ENCODE peak calls at places on chromosomes 12 and 14, in seven cellular contexts. W is CD8-positive, alpha-beta T cell; L is Caco-2; J is A673; U is astrocyte of the spinal cord; H is OCI-LY7; I is fibroblast of lung. S is an unnamed sample.

GRCh38 chr12:70418101-70418500 is 52.0 kb downstream of the KCNMB4 start:
- DNase-seq in H (no peak), J (no peak), I (peak), U (no peak), L (no peak), W (no peak), S (no peak)

GRCh38 chr14:73744874-73745529 is 30.8 kb upstream of the PNMA1 start:
- DNase-seq in H (peak), I (no peak), U (no peak), L (no peak), J (no peak), W (no peak), S (no peak)

GRCh38 chr14:75631453-75631831 is 29.2 kb downstream of the ERG28 start:
- DNase-seq in W (no peak), I (peak), J (no peak), L (no peak), U (no peak), H (no peak), S (peak)

GRCh38 chr12:63913929-63914328 is 69.4 kb downstream of the SRGAP1 start:
- DNase-seq in W (no peak), H (no peak), I (no peak), L (no peak), U (no peak), J (no peak), S (no peak)

GRCh38 chr12:91249059-91250055 is 66.7 kb upstream of the DCN start:
- DNase-seq in H (no peak), L (no peak), I (no peak), W (no peak), U (no peak), J (no peak), S (peak)

GRCh38 chr14:64762044-64763034 is 58.1 kb downstream of the PLEKHG3 start:
- DNase-seq in U (peak), H (no peak), J (peak), W (peak), I (peak), L (no peak), S (peak)

GRCh38 chr12:131049569-131050339 is 96.0 kb downstream of the ADGRD1 start:
- DNase-seq in I (no peak), W (no peak), H (no peak), U (no peak), L (no peak), J (no peak), S (no peak)

GRCh38 chr12:19131020-19131431 is 1.5 kb downstream of the PLEKHA5 start:
- DNase-seq in U (peak), I (peak), W (no peak), J (peak), H (no peak), L (peak), S (peak)

GRCh38 chr12:55820679-55821078 is 2.8 kb downstream of the ORMDL2 start:
- DNase-seq in W (no peak), U (peak), I (no peak), J (peak), H (peak), L (no peak), S (peak)

GRCh38 chr14:104433401-104434213 is 146.0 kb upstream of the C14orf180 start:
- DNase-seq in U (no peak), H (no peak), J (no peak), I (no peak), W (no peak), L (no peak), S (no peak)

GRCh38 chr12:91601057-91601456 is 418.4 kb upstream of the DCN start:
- DNase-seq in I (no peak), H (no peak), J (no peak), U (no peak), L (no peak), W (no peak), S (no peak)

DNA sequence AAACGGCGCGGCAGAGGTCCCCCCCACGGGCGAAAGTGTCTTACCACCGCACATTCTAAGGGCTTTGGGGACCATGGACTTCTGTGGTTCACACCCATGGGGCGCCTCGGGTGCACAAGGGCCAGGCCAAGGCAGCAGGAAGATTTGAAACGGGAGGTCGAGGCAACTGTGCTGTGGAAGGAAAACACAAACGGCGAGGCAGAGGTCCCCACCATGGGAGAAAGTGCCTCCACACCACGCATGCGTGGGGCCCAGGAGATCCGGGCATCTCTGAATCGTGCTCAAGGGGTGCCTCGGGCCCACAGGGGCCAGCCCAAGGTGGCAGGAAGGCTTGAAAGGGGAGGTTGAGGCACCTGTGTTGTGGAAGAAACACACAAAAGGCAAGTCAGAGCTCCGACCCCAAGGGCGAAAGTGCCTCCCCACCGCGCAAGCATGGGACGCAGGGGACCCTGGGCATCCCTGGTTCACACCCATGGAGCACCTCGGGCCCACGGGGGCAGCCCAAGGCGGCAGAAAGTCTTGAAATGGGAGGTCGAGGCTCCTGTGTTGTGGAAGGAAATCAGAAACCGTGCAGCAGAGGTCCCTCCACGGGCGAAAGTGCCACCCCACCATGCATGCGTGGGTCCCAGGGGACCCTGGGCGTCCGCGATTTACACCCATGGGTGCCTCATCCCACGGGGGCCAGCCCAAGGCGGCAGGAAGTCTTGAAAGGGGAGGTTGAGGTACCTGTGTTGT is 371.0 kb downstream of the ALG10 start:
- DNase-seq in U (no peak), J (no peak), I (no peak), H (no peak), L (peak), W (no peak), S (no peak)
- TF ChIP-seq CTCF in U (no peak), J (no peak), I (no peak), H (no peak), L (no peak), W (no peak), S (no peak)

GRCh38 chr12:6849976-6850560 is 1.0 kb downstream of the CDCA3 start:
- DNase-seq in J (no peak), H (peak), U (no peak), L (no peak), I (no peak), W (no peak), S (no peak)
- H3K4me3 ChIP-seq in J (peak), H (peak), U (peak), L (peak), I (peak), W (no peak), S (peak)

DNA sequence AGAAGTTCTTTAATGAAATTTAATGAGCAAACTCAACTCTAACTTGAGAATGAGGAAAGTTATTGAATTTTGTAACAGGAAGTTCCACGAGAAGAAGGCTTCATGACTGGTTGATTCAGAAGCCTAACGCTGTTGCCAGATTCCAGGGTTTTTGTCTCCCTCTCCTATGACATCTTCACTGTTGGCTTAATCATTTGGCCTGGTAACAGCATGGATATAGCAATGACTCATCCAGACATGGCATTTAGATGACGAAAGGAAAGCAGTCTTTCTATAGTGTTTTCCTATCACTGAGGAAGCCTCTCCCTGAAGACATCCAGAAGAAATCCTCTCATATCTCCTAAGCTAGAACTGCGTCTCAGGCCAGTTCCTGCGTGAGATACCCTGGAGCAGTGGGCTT is 9.4 kb upstream of the KCNA1 start:
- DNase-seq in L (no peak), W (no peak), U (no peak), J (peak), H (no peak), I (peak), S (peak)
- TF ChIP-seq CTCF in L (no peak), W (no peak), U (no peak), J (no peak), H (no peak), I (no peak), S (no peak)

GRCh38 chr12:53079226-53080117 is at the start of gene SPRYD3:
- DNase-seq in W (peak), U (peak), H (peak), L (peak), I (peak), J (peak), S (peak)
- H3K4me3 ChIP-seq in W (peak), U (peak), H (peak), L (peak), I (peak), J (peak), S (peak)

GRCh38 chr14:56422703-56423213 is 156.8 kb upstream of the TMEM260 start:
- DNase-seq in U (peak), I (peak), L (no peak), H (peak), J (peak), W (no peak), S (peak)
- TF ChIP-seq CTCF in U (peak), I (peak), L (peak), H (peak), J (peak), W (peak), S (peak)